ENCODE peak calls at places on chromosomes 7 and 10, in four cellular contexts. K is GM23338, L is HCT116, G is GM23248. N is an unnamed sample.

GRCh38 chr10:78742730-78743615 is 325.8 kb upstream of the ZMIZ1 start:
- DNase-seq in K (no peak), L (no peak), G (no peak), N (no peak)

GRCh38 chr10:62694537-62695126 is 109.9 kb upstream of the ADO start:
- DNase-seq in K (no peak), L (no peak), G (no peak), N (no peak)

GRCh38 chr10:104246981-104247380 is 7.7 kb upstream of the GSTO1 start:
- DNase-seq in K (no peak), L (no peak), G (peak; percentile 92), N (no peak)

GRCh38 chr7:55077581-55078410 is 59.0 kb downstream of the EGFR start:
- DNase-seq in K (no peak), L (no peak), G (no peak), N (peak; percentile 85)

GRCh38 chr10:19929466-19930140 is 113.4 kb downstream of the PLXDC2 start:
- DNase-seq in K (no peak), L (no peak), G (peak; percentile 74), N (peak; percentile 11)

GRCh38 chr7:128908750-128909385 is 1.6 kb downstream of the KCP start:
- DNase-seq in K (no peak), L (no peak), G (no peak), N (no peak)

GRCh38 chr10:74898201-74898976 is 72.0 kb downstream of the KAT6B start:
- DNase-seq in K (no peak), L (no peak), G (peak; percentile 5), N (peak; percentile 28)

GRCh38 chr10:100697070-100697469 is 48.3 kb upstream of the PAX2 start:
- DNase-seq in K (no peak), L (peak; percentile 80), G (peak; percentile 51), N (peak; percentile 41)

GRCh38 chr7:75870557-75870956 is 8.3 kb upstream of the RHBDD2 start:
- DNase-seq in K (no peak), L (no peak), G (no peak), N (no peak)

GRCh38 chr10:133608855-133609254 is 17.7 kb downstream of the FRG2B start:
- DNase-seq in K (peak; percentile 52), L (no peak), G (peak; percentile 59), N (no peak)

GRCh38 chr10:18505719-18506118 is 145.7 kb downstream of the NSUN6 start:
- DNase-seq in K (no peak), L (no peak), G (peak; percentile 53), N (no peak)

GRCh38 chr10:102135956-102136526 is 3.2 kb downstream of the PPRC1 start:
- DNase-seq in K (no peak), L (no peak), G (no peak), N (no peak)

GRCh38 chr10:104862-105565 is 30.2 kb upstream of the ZMYND11 start:
- DNase-seq in K (no peak), L (no peak), G (no peak), N (no peak)

GRCh38 chr7:916291-916941 is 38.1 kb downstream of the ADAP1 start:
- DNase-seq in K (no peak), L (no peak), G (no peak), N (no peak)

GRCh38 chr7:139294951-139295555 is 46.1 kb upstream of the FMC1 start:
- DNase-seq in K (no peak), L (no peak), G (no peak), N (no peak)

GRCh38 chr10:112581921-112582320 is 134.9 kb downstream of the VTI1A start:
- DNase-seq in K (no peak), L (no peak), G (no peak), N (no peak)

GRCh38 chr7:158973440-158973839 is 117.1 kb downstream of the DYNC2I1 start:
- DNase-seq in K (peak; percentile 81), L (peak; percentile 64), G (no peak), N (peak; percentile 86)

GRCh38 chr7:39624935-39625694 is 1.7 kb downstream of the RALA start:
- DNase-seq in K (no peak), L (no peak), G (peak; percentile 72), N (no peak)

GRCh38 chr10:86212391-86212700 is 154.2 kb downstream of the GRID1 start:
- DNase-seq in K (no peak), L (no peak), G (no peak), N (no peak)

GRCh38 chr7:40263752-40264390 is 129.1 kb downstream of the SUGCT start:
- DNase-seq in K (no peak), L (no peak), G (no peak), N (no peak)

DNA sequence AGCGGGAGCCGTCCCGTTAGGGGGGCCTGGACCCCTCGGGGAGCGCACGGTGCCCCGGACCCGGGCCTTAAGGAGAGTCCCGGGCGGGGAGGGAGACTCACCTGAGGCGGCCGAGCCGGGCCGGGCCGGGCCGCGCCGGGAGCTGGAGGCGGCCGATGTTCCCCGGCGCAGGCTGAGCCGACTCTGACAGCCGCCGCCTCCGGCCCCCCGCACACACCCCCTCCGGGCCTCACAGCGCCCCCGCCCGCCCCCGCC is at the start of gene ACHE:
- DNase-seq in K (peak; percentile 64), L (no peak), G (no peak), N (no peak)
- TF ChIP-seq EZH2 in K (no peak), L (no peak), G (no peak), N (no peak)

GRCh38 chr7:151795168-151795754 is 81.7 kb downstream of the PRKAG2 start:
- DNase-seq in K (no peak), L (no peak), G (no peak), N (no peak)

GRCh38 chr7:151793991-151794507 is 82.9 kb downstream of the PRKAG2 start:
- DNase-seq in K (no peak), L (no peak), G (no peak), N (no peak)

GRCh38 chr7:151796871-151797270 is 80.0 kb downstream of the PRKAG2 start:
- DNase-seq in K (no peak), L (no peak), G (peak; percentile 55), N (no peak)

GRCh38 chr7:151794508-151795167 is 82.3 kb downstream of the PRKAG2 start:
- DNase-seq in K (peak; percentile 31), L (no peak), G (peak; percentile 47), N (no peak)

GRCh38 chr7:151796091-151796870 is 80.6 kb downstream of the PRKAG2 start:
- DNase-seq in K (no peak), L (peak; percentile 86), G (peak; percentile 91), N (peak; percentile 41)
- H3K27ac ChIP-seq in K (no peak overlapping the region), L (peak overlapping the region; percentile 63), G (peak overlapping the region; percentile 68), N (peak overlapping the region; percentile 34)

GRCh38 chr10:72066318-72067284 is 21.8 kb downstream of the SPOCK2 start:
- DNase-seq in K (no peak), L (no peak), G (no peak), N (no peak)

GRCh38 chr10:72065439-72066025 is 22.8 kb downstream of the SPOCK2 start:
- DNase-seq in K (no peak), L (no peak), G (peak; percentile 7), N (no peak)

GRCh38 chr10:72068901-72069446 is 19.4 kb downstream of the SPOCK2 start:
- DNase-seq in K (no peak), L (no peak), G (no peak), N (no peak)

GRCh38 chr10:72068126-72068765 is 20.1 kb downstream of the SPOCK2 start:
- DNase-seq in K (no peak), L (no peak), G (no peak), N (no peak)

GRCh38 chr10:72067463-72068125 is 20.8 kb downstream of the SPOCK2 start:
- DNase-seq in K (no peak), L (no peak), G (no peak), N (no peak)
- TF ChIP-seq EZH2 in K (no peak), L (no peak), G (no peak), N (no peak)

GRCh38 chr7:29291723-29292591 is 97.4 kb downstream of the CHN2 start:
- DNase-seq in K (no peak), L (no peak), G (no peak), N (peak; percentile 35)
- H3K27ac ChIP-seq in K (no peak overlapping the region), L (no peak overlapping the region), G (no peak overlapping the region), N (no peak overlapping the region)

DNA sequence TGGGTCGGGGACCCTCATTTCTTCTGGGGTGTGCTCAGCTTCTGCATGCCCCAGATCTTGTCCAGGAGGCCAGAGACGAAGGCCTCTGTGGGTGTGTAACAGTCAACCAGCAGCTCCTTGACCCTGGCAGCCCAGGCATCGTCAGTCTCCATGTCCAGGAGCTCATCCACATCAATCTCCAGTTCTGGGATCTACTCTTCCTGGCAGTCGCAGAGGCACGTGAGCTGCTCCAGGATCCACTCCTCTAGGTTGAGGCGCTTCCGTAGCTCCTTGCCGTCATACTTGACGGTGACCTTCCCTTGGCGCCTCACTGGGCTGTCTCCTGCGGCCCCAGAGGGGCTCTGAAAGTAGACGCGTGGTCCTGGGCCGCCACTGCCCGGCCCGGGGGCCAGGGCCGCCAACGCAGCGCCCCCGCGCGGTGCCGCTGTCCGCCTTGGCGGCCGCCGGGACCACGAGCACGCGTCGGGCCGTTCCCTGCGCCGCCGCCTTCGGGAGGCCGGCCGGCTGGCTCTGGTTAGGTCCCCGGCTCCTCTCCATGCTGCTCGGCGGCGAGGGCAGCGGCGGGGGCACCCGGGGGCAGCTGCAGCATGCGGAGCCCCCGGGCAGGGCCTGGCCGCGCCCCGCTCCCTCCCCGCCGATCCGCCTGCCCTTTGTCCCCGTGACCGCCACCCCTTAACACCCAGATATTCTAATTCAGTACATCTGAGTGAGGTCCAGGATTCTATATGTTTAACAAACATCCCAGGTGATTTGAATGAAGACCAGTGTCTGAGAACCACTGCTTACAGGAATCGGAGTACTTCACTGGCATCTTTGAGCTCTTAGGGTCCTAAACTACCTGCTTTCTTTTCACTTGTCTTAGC is 170.5 kb downstream of the SEPTIN7 start:
- DNase-seq in K (no peak), L (no peak), G (peak; percentile 39), N (no peak)
- TF ChIP-seq EZH2 in K (no peak), L (no peak), G (no peak), N (no peak)

DNA sequence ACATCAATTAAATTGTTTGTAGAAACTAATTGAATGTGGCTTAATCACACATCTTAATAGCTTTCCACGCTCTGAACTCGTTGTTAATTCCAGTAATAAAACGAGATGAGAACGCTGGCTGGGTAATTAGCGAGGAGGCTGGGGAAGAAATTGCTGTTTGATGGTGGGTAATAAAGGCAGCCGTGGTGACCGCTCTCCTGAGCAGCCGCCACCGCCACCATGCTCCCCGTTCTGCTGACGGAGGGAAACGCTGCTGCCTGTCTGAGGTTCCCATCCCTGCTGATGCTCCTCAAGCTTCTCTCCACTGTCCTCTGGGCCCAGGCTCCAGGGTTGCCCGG is 36.2 kb downstream of the GBX1 start:
- DNase-seq in K (no peak), L (no peak), G (no peak), N (no peak)
- H3K27ac ChIP-seq in K (no peak overlapping the region), L (no peak overlapping the region), G (no peak overlapping the region), N (no peak overlapping the region)

GRCh38 chr7:5045558-5046396 is at the start of gene RBAK:
- DNase-seq in K (peak; percentile 98), L (peak; percentile 92), G (peak; percentile 97), N (peak; percentile 97)

GRCh38 chr7:5041047-5041446 is 4.6 kb upstream of the RBAK start:
- DNase-seq in K (peak; percentile 1), L (no peak), G (no peak), N (no peak)

DNA sequence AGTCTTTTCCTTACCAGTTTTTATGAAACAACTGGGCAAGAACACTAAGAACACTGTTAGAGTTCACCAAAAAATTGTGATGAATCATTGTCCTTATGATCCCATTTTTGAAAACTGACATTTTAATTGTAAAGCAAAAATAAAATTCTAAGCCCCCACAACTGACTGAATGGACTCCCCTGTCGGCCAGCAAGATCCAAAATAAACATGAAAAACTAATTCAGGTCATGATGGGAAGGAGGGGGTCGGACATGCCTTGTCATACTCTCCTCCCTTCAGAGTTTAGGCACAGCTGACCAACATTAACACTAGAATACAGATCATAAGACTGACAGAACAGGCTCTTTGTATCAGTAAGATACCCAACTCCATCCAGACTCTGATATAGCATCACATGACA is 2.0 kb upstream of the RBAK start:
- DNase-seq in K (no peak), L (no peak), G (no peak), N (no peak)
- TF ChIP-seq EZH2 in K (no peak), L (no peak), G (no peak), N (no peak)

N was measured in hepatocyte.